ENCODE peak calls at places on chromosomes 5 and 9, in seven cellular contexts. B is GM12878, L is endodermal cell, G is dorsolateral prefrontal cortex, X is AG10803, N is suprapubic skin, S is fibroblast of lung. M is an unnamed sample.

GRCh38 chr9:88905506-88905905 is 85.8 kb upstream of the S1PR3 start:
- DNase-seq in B (no peak), L (no peak), G (no peak), X (no peak), N (no peak), S (peak), M (no peak)

GRCh38 chr9:21506910-21507795 is 25.0 kb upstream of the IFNE start:
- DNase-seq in B (no peak), L (no peak), G (no peak), X (peak), N (no peak), S (peak), M (peak)

GRCh38 chr5:73448072-73448432 is 525 bp downstream of the FOXD1 start:
- DNase-seq in B (no peak), L (peak), G (no peak), X (no peak), N (no peak), S (no peak), M (no peak)

GRCh38 chr9:128828267-128828666 is 1.3 kb downstream of the SPOUT1 start:
- DNase-seq in B (no peak), L (no peak), G (no peak), X (no peak), N (no peak), S (no peak), M (no peak)

GRCh38 chr9:72363908-72364678 is 915 bp downstream of the ZFAND5 start:
- DNase-seq in B (no peak), L (peak), G (peak), X (peak), N (peak), S (peak), M (no peak)

GRCh38 chr5:135246923-135247795 is 151.9 kb downstream of the MACROH2A1 start:
- DNase-seq in B (no peak), L (peak), G (peak), X (peak), N (peak), S (peak), M (peak)

GRCh38 chr5:157511656-157512644 is 51.9 kb downstream of the NIPAL4 start:
- DNase-seq in B (no peak), L (no peak), G (peak), X (peak), N (peak), S (peak), M (peak)

GRCh38 chr9:5529683-5530221 is 19.4 kb downstream of the PDCD1LG2 start:
- DNase-seq in B (peak), L (no peak), G (no peak), X (no peak), N (no peak), S (no peak), M (no peak)

GRCh38 chr9:129495422-129496186 is 125.3 kb downstream of the C9orf50 start:
- DNase-seq in B (no peak), L (peak), G (peak), X (peak), N (peak), S (peak), M (no peak)

GRCh38 chr9:126081746-126082145 is 244.9 kb upstream of the MVB12B start:
- DNase-seq in B (no peak), L (no peak), G (no peak), X (no peak), N (no peak), S (no peak), M (no peak)

GRCh38 chr5:10701567-10702039 is 59.4 kb downstream of the DAP start:
- DNase-seq in B (no peak), L (peak), G (no peak), X (peak), N (no peak), S (peak), M (no peak)

GRCh38 chr9:124256517-124257069 is 1.2 kb upstream of the NEK6 start:
- DNase-seq in B (no peak), L (peak), G (no peak), X (peak), N (no peak), S (peak), M (peak)

GRCh38 chr5:135821061-135821781 is 13.2 kb upstream of the SLC25A48 start:
- DNase-seq in B (no peak), L (peak), G (no peak), X (no peak), N (no peak), S (no peak), M (no peak)

GRCh38 chr5:33854733-33855151 is 37.0 kb downstream of the ADAMTS12 start:
- DNase-seq in B (no peak), L (no peak), G (no peak), X (peak), N (no peak), S (peak), M (peak)

GRCh38 chr9:2461886-2462285 is 159.7 kb upstream of the VLDLR start:
- DNase-seq in B (no peak), L (no peak), G (no peak), X (peak), N (no peak), S (peak), M (no peak)

GRCh38 chr9:68983008-68983411 is 30.9 kb downstream of the PRKACG start:
- DNase-seq in B (peak), L (no peak), G (no peak), X (no peak), N (no peak), S (no peak), M (no peak)

GRCh38 chr5:65191554-65192126 is 290.1 kb downstream of the ADAMTS6 start:
- DNase-seq in B (no peak), L (no peak), G (no peak), X (no peak), N (no peak), S (no peak), M (no peak)

GRCh38 chr5:87243161-87243877 is 24.4 kb upstream of the RASA1 start:
- DNase-seq in B (no peak), L (no peak), G (no peak), X (peak), N (no peak), S (peak), M (peak)

GRCh38 chr5:168472329-168472728 is 13.9 kb upstream of the RARS1 start:
- DNase-seq in B (no peak), L (no peak), G (no peak), X (peak), N (no peak), S (peak), M (peak)

GRCh38 chr5:110840347-110840960 is 101.6 kb downstream of the SLC25A46 start:
- DNase-seq in B (no peak), L (peak), G (no peak), X (no peak), N (no peak), S (no peak), M (no peak)

GRCh38 chr9:134328841-134329575 is 2.8 kb downstream of the RXRA start:
- DNase-seq in B (no peak), L (no peak), G (no peak), X (peak), N (no peak), S (peak), M (no peak)

GRCh38 chr5:139669681-139670368 is 21.7 kb downstream of the CXXC5 start:
- DNase-seq in B (no peak), L (peak), G (no peak), X (no peak), N (no peak), S (no peak), M (no peak)

GRCh38 chr5:59317772-59318205 is 575.7 kb downstream of the PDE4D start:
- DNase-seq in B (no peak), L (no peak), G (no peak), X (no peak), N (no peak), S (no peak), M (no peak)

GRCh38 chr5:34524123-34524522 is 132.0 kb upstream of the RAI14 start:
- DNase-seq in B (no peak), L (no peak), G (no peak), X (peak), N (no peak), S (peak), M (peak)

GRCh38 chr9:112327718-112328450 is 5.5 kb downstream of the PTBP3 start:
- DNase-seq in B (no peak), L (no peak), G (no peak), X (no peak), N (no peak), S (no peak), M (no peak)

GRCh38 chr5:172820046-172820767 is 13.8 kb upstream of the ERGIC1 start:
- DNase-seq in B (no peak), L (peak), G (peak), X (no peak), N (no peak), S (peak), M (no peak)

GRCh38 chr5:591746-592145 is 20.4 kb upstream of the CEP72 start:
- DNase-seq in B (no peak), L (peak), G (no peak), X (no peak), N (no peak), S (no peak), M (no peak)

GRCh38 chr5:16160706-16161105 is 18.9 kb downstream of the MARCHF11 start:
- DNase-seq in B (peak), L (peak), G (no peak), X (peak), N (no peak), S (peak), M (peak)

GRCh38 chr5:15003511-15003920 is 131.9 kb upstream of the ANKH start:
- DNase-seq in B (peak), L (peak), G (peak), X (peak), N (peak), S (peak), M (peak)

GRCh38 chr5:161546463-161547301 is at the start of gene GABRB2:
- DNase-seq in B (peak), L (peak), G (peak), X (peak), N (peak), S (peak), M (no peak)

GRCh38 chr5:179119415-179120170 is 59.4 kb downstream of the ZNF354C start:
- DNase-seq in B (no peak), L (peak), G (no peak), X (no peak), N (peak), S (no peak), M (no peak)

GRCh38 chr9:78121488-78121887 is 89.9 kb upstream of the GNAQ start:
- DNase-seq in B (no peak), L (peak), G (peak), X (peak), N (peak), S (peak), M (peak)

GRCh38 chr5:134554319-134555222 is 29.1 kb downstream of the JADE2 start:
- DNase-seq in B (peak), L (no peak), G (peak), X (peak), N (no peak), S (peak), M (peak)

GRCh38 chr5:11904270-11904906 is at the start of gene CTNND2:
- DNase-seq in B (no peak), L (peak), G (peak), X (no peak), N (no peak), S (no peak), M (no peak)

GRCh38 chr5:127875235-127876021 is 172.2 kb downstream of the CCDC192 start:
- DNase-seq in B (peak), L (peak), G (peak), X (peak), N (no peak), S (peak), M (no peak)

GRCh38 chr9:111008148-111009075 is 29.9 kb downstream of the LPAR1 start:
- DNase-seq in B (no peak), L (no peak), G (no peak), X (peak), N (no peak), S (no peak), M (no peak)

GRCh38 chr5:31362931-31363568 is 168.8 kb downstream of the DROSHA start:
- DNase-seq in B (no peak), L (no peak), G (no peak), X (peak), N (no peak), S (no peak), M (no peak)

GRCh38 chr9:18208166-18209059 is 265.5 kb upstream of the ADAMTSL1 start:
- DNase-seq in B (no peak), L (peak), G (no peak), X (peak), N (no peak), S (peak), M (no peak)
- TF ChIP-seq CTCF in B (peak), L (peak), G (peak), X (peak), N (peak), S (peak), M (peak)

GRCh38 chr5:124634228-124634819 is 112.1 kb downstream of the ZNF608 start:
- DNase-seq in B (no peak), L (no peak), G (no peak), X (peak), N (no peak), S (peak), M (no peak)
- H3K4me3 ChIP-seq in B (no peak), L (no peak), G (no peak), X (no peak), N (no peak), S (no peak), M (no peak)

GRCh38 chr9:93574091-93574899 is 2.1 kb upstream of the PHF2 start:
- DNase-seq in B (no peak), L (peak), G (no peak), X (no peak), N (peak), S (no peak), M (no peak)

GRCh38 chr9:93574900-93575705 is 1.3 kb upstream of the PHF2 start:
- DNase-seq in B (no peak), L (peak), G (no peak), X (no peak), N (peak), S (no peak), M (no peak)

GRCh38 chr9:93577045-93577939 is 908 bp downstream of the PHF2 start:
- DNase-seq in B (no peak), L (peak), G (no peak), X (peak), N (peak), S (peak), M (no peak)

GRCh38 chr9:93576296-93577044 is at the start of gene PHF2:
- DNase-seq in B (no peak), L (peak), G (no peak), X (no peak), N (peak), S (no peak), M (no peak)

GRCh38 chr9:93575706-93576295 is 583 bp upstream of the PHF2 start:
- DNase-seq in B (no peak), L (peak), G (peak), X (peak), N (peak), S (peak), M (no peak)
- TF ChIP-seq CTCF in B (no peak), L (no peak), G (no peak), X (no peak), N (no peak), S (no peak), M (no peak)

DNA sequence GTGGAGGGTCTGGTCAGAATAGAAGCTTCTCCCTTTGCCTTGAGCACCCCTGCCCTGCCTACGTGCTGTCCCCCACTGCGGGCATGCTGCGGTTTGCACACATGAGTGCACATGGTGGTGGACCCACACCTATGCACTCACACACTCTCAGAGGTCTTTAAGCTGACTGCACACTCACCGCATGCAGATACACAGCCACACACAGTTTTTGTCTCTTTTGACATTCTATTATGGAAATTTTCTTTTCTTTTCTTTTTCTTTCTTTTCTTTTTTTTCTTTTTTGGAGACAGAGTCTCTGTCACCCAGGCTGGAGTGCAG is 585 bp upstream of the ARID3C start:
- DNase-seq in B (no peak), L (no peak), G (no peak), X (no peak), N (no peak), S (no peak), M (no peak)
- H3K4me3 ChIP-seq in B (peak), L (peak), G (no peak), X (no peak), N (peak), S (no peak), M (no peak)

M was measured in AG09309.